ENCODE peak calls at places on chromosomes 6 and 20, in five cellular contexts. One of them, this sample, is unnamed.

GRCh38 chr6:134145786-134146185 is 93.4 kb upstream of the SLC2A12 start:
- DNase-seq in ascending aorta: no peak
- DNase-seq in NCI-H345: no peak
- DNase-seq in activated naive CD4-positive, alpha-beta T cell treated with Interleukin-2 at 50 U/mL for 16 hours: no peak
- DNase-seq in activated T-cell treated with anti-CD3 and anti-CD28 coated beads for 1 hour: no peak
- DNase-seq in this sample: no peak

GRCh38 chr6:131199568-131200272 is 64.5 kb downstream of the AKAP7 start:
- DNase-seq in activated naive CD4-positive, alpha-beta T cell treated with Interleukin-2 at 50 U/mL for 16 hours: peak; percentile 70
- DNase-seq in ascending aorta: no peak
- DNase-seq in activated T-cell treated with anti-CD3 and anti-CD28 coated beads for 1 hour: peak; percentile 51
- DNase-seq in NCI-H345: no peak
- DNase-seq in this sample: peak; percentile 47

GRCh38 chr6:55772730-55773129 is 102.7 kb downstream of the BMP5 start:
- DNase-seq in NCI-H345: no peak
- DNase-seq in ascending aorta: no peak
- DNase-seq in activated naive CD4-positive, alpha-beta T cell treated with Interleukin-2 at 50 U/mL for 16 hours: no peak
- DNase-seq in activated T-cell treated with anti-CD3 and anti-CD28 coated beads for 1 hour: no peak
- DNase-seq in this sample: no peak

GRCh38 chr6:158188591-158188990 is 20.4 kb downstream of the GTF2H5 start:
- DNase-seq in ascending aorta: no peak
- DNase-seq in activated T-cell treated with anti-CD3 and anti-CD28 coated beads for 1 hour: no peak
- DNase-seq in activated naive CD4-positive, alpha-beta T cell treated with Interleukin-2 at 50 U/mL for 16 hours: no peak
- DNase-seq in NCI-H345: no peak
- DNase-seq in this sample: no peak

GRCh38 chr20:51220293-51220706 is 197.4 kb upstream of the KCNG1 start:
- DNase-seq in ascending aorta: no peak
- DNase-seq in NCI-H345: no peak
- DNase-seq in activated T-cell treated with anti-CD3 and anti-CD28 coated beads for 1 hour: peak; percentile 39
- DNase-seq in activated naive CD4-positive, alpha-beta T cell treated with Interleukin-2 at 50 U/mL for 16 hours: peak; percentile 58
- DNase-seq in this sample: peak; percentile 54

GRCh38 chr6:1762203-1762602 is 152.5 kb downstream of the FOXC1 start:
- DNase-seq in NCI-H345: no peak
- DNase-seq in ascending aorta: no peak
- DNase-seq in activated T-cell treated with anti-CD3 and anti-CD28 coated beads for 1 hour: no peak
- DNase-seq in activated naive CD4-positive, alpha-beta T cell treated with Interleukin-2 at 50 U/mL for 16 hours: no peak
- DNase-seq in this sample: no peak

GRCh38 chr20:3764659-3765058 is 2.9 kb downstream of the ADISSP start:
- DNase-seq in activated naive CD4-positive, alpha-beta T cell treated with Interleukin-2 at 50 U/mL for 16 hours: no peak
- DNase-seq in NCI-H345: no peak
- DNase-seq in ascending aorta: no peak
- DNase-seq in activated T-cell treated with anti-CD3 and anti-CD28 coated beads for 1 hour: no peak
- DNase-seq in this sample: no peak

GRCh38 chr6:143884161-143884560 is 19.9 kb downstream of the ZC2HC1B start:
- DNase-seq in activated T-cell treated with anti-CD3 and anti-CD28 coated beads for 1 hour: no peak
- DNase-seq in ascending aorta: no peak
- DNase-seq in activated naive CD4-positive, alpha-beta T cell treated with Interleukin-2 at 50 U/mL for 16 hours: no peak
- DNase-seq in NCI-H345: no peak
- DNase-seq in this sample: no peak

GRCh38 chr6:100461920-100462295 is 2.8 kb downstream of the SIM1 start:
- DNase-seq in activated naive CD4-positive, alpha-beta T cell treated with Interleukin-2 at 50 U/mL for 16 hours: no peak
- DNase-seq in NCI-H345: no peak
- DNase-seq in ascending aorta: no peak
- DNase-seq in activated T-cell treated with anti-CD3 and anti-CD28 coated beads for 1 hour: no peak
- DNase-seq in this sample: no peak

GRCh38 chr6:143234686-143235085 is 174.0 kb downstream of the AIG1 start:
- DNase-seq in ascending aorta: no peak
- DNase-seq in activated T-cell treated with anti-CD3 and anti-CD28 coated beads for 1 hour: no peak
- DNase-seq in NCI-H345: no peak
- DNase-seq in activated naive CD4-positive, alpha-beta T cell treated with Interleukin-2 at 50 U/mL for 16 hours: no peak
- DNase-seq in this sample: no peak

GRCh38 chr6:47420394-47421371 is 56.9 kb upstream of the CD2AP start:
- DNase-seq in ascending aorta: no peak
- DNase-seq in activated T-cell treated with anti-CD3 and anti-CD28 coated beads for 1 hour: no peak
- DNase-seq in NCI-H345: no peak
- DNase-seq in activated naive CD4-positive, alpha-beta T cell treated with Interleukin-2 at 50 U/mL for 16 hours: no peak
- DNase-seq in this sample: no peak

GRCh38 chr6:72646604-72647485 is 25.0 kb downstream of the KCNQ5 start:
- DNase-seq in ascending aorta: no peak
- DNase-seq in NCI-H345: no peak
- DNase-seq in activated T-cell treated with anti-CD3 and anti-CD28 coated beads for 1 hour: no peak
- DNase-seq in activated naive CD4-positive, alpha-beta T cell treated with Interleukin-2 at 50 U/mL for 16 hours: no peak
- DNase-seq in this sample: no peak

GRCh38 chr20:30811896-30812671 is 445.4 kb upstream of the DEFB115 start:
- DNase-seq in NCI-H345: peak; percentile 21
- DNase-seq in activated naive CD4-positive, alpha-beta T cell treated with Interleukin-2 at 50 U/mL for 16 hours: no peak
- DNase-seq in activated T-cell treated with anti-CD3 and anti-CD28 coated beads for 1 hour: no peak
- DNase-seq in ascending aorta: no peak
- DNase-seq in this sample: no peak

GRCh38 chr6:35427851-35428321 is 24.3 kb upstream of the FANCE start:
- DNase-seq in NCI-H345: no peak
- DNase-seq in activated T-cell treated with anti-CD3 and anti-CD28 coated beads for 1 hour: no peak
- DNase-seq in ascending aorta: no peak
- DNase-seq in activated naive CD4-positive, alpha-beta T cell treated with Interleukin-2 at 50 U/mL for 16 hours: no peak
- DNase-seq in this sample: no peak

GRCh38 chr6:81909981-81910910 is 157.8 kb upstream of the TENT5A start:
- DNase-seq in ascending aorta: no peak
- DNase-seq in NCI-H345: no peak
- DNase-seq in activated naive CD4-positive, alpha-beta T cell treated with Interleukin-2 at 50 U/mL for 16 hours: no peak
- DNase-seq in activated T-cell treated with anti-CD3 and anti-CD28 coated beads for 1 hour: no peak
- DNase-seq in this sample: no peak

GRCh38 chr20:19864130-19864529 is 106.1 kb downstream of the RIN2 start:
- DNase-seq in activated T-cell treated with anti-CD3 and anti-CD28 coated beads for 1 hour: no peak
- DNase-seq in activated naive CD4-positive, alpha-beta T cell treated with Interleukin-2 at 50 U/mL for 16 hours: no peak
- DNase-seq in NCI-H345: no peak
- DNase-seq in ascending aorta: no peak
- DNase-seq in this sample: no peak

GRCh38 chr6:88491266-88491665 is 325.1 kb upstream of the CNR1 start:
- DNase-seq in ascending aorta: no peak
- DNase-seq in NCI-H345: no peak
- DNase-seq in activated naive CD4-positive, alpha-beta T cell treated with Interleukin-2 at 50 U/mL for 16 hours: no peak
- DNase-seq in activated T-cell treated with anti-CD3 and anti-CD28 coated beads for 1 hour: no peak
- DNase-seq in this sample: no peak

GRCh38 chr6:30720738-30721197 is 616 bp downstream of the TUBB start:
- DNase-seq in ascending aorta: no peak
- DNase-seq in activated naive CD4-positive, alpha-beta T cell treated with Interleukin-2 at 50 U/mL for 16 hours: peak; percentile 72
- DNase-seq in NCI-H345: peak; percentile 76
- DNase-seq in activated T-cell treated with anti-CD3 and anti-CD28 coated beads for 1 hour: peak; percentile 40
- DNase-seq in this sample: peak; percentile 56

GRCh38 chr6:138406443-138406842 is 2.4 kb downstream of the HEBP2 start:
- DNase-seq in activated naive CD4-positive, alpha-beta T cell treated with Interleukin-2 at 50 U/mL for 16 hours: no peak
- DNase-seq in activated T-cell treated with anti-CD3 and anti-CD28 coated beads for 1 hour: no peak
- DNase-seq in NCI-H345: no peak
- DNase-seq in ascending aorta: no peak
- DNase-seq in this sample: no peak

GRCh38 chr6:133707456-133707855 is 181.5 kb upstream of the TCF21 start:
- DNase-seq in ascending aorta: no peak
- DNase-seq in activated naive CD4-positive, alpha-beta T cell treated with Interleukin-2 at 50 U/mL for 16 hours: peak; percentile 4
- DNase-seq in activated T-cell treated with anti-CD3 and anti-CD28 coated beads for 1 hour: no peak
- DNase-seq in NCI-H345: no peak
- DNase-seq in this sample: no peak

GRCh38 chr20:57928181-57928967 is 218.6 kb upstream of the PMEPA1 start:
- DNase-seq in NCI-H345: no peak
- DNase-seq in activated T-cell treated with anti-CD3 and anti-CD28 coated beads for 1 hour: no peak
- DNase-seq in activated naive CD4-positive, alpha-beta T cell treated with Interleukin-2 at 50 U/mL for 16 hours: no peak
- DNase-seq in ascending aorta: no peak
- DNase-seq in this sample: no peak

GRCh38 chr20:58231678-58232077 is 3.2 kb upstream of the ANKRD60 start:
- DNase-seq in activated naive CD4-positive, alpha-beta T cell treated with Interleukin-2 at 50 U/mL for 16 hours: no peak
- DNase-seq in activated T-cell treated with anti-CD3 and anti-CD28 coated beads for 1 hour: no peak
- DNase-seq in NCI-H345: peak; percentile 51
- DNase-seq in ascending aorta: no peak
- DNase-seq in this sample: no peak

GRCh38 chr20:13554706-13555105 is 84.0 kb downstream of the TASP1 start:
- DNase-seq in activated T-cell treated with anti-CD3 and anti-CD28 coated beads for 1 hour: no peak
- DNase-seq in ascending aorta: no peak
- DNase-seq in NCI-H345: no peak
- DNase-seq in activated naive CD4-positive, alpha-beta T cell treated with Interleukin-2 at 50 U/mL for 16 hours: no peak
- DNase-seq in this sample: no peak

GRCh38 chr6:138334963-138335362 is 42.7 kb upstream of the SMIM28 start:
- DNase-seq in NCI-H345: no peak
- DNase-seq in activated naive CD4-positive, alpha-beta T cell treated with Interleukin-2 at 50 U/mL for 16 hours: no peak
- DNase-seq in activated T-cell treated with anti-CD3 and anti-CD28 coated beads for 1 hour: no peak
- DNase-seq in ascending aorta: no peak
- DNase-seq in this sample: no peak

GRCh38 chr6:154460306-154461071 is 50.0 kb downstream of the CNKSR3 start:
- DNase-seq in NCI-H345: peak; percentile 23
- DNase-seq in activated T-cell treated with anti-CD3 and anti-CD28 coated beads for 1 hour: no peak
- DNase-seq in ascending aorta: no peak
- DNase-seq in activated naive CD4-positive, alpha-beta T cell treated with Interleukin-2 at 50 U/mL for 16 hours: no peak
- DNase-seq in this sample: no peak

This sample was measured in endothelial cell.